ENCODE peak calls at places on chromosomes 11 and 22, in eight cellular contexts. X, Z, M, Q, T, F, P and J are unnamed samples.

GRCh38 chr22:39658367-39658766 is 87.8 kb downstream of the CACNA1I start:
- DNase-seq in T (no peak), P (no peak), Z (no peak), M (no peak), Q (no peak), F (no peak), X (no peak), J (peak; percentile 29)

GRCh38 chr22:28594784-28595324 is 84.8 kb downstream of the TTC28 start:
- DNase-seq in F (peak; percentile 49), X (peak; percentile 80), M (peak; percentile 45), P (no peak), Q (no peak), T (peak; percentile 81), Z (peak; percentile 74), J (peak; percentile 68)

GRCh38 chr11:66192181-66192888 is 76.1 kb upstream of the RAB1B start:
- DNase-seq in X (peak; percentile 12), Q (no peak), Z (no peak), P (no peak), T (no peak), F (no peak), M (peak; percentile 97), J (no peak)

GRCh38 chr11:2302280-2302843 is 549 bp downstream of the TSPAN32 start:
- DNase-seq in T (no peak), M (no peak), F (no peak), P (no peak), X (no peak), Z (no peak), Q (no peak), J (no peak)

GRCh38 chr11:126575849-126576248 is 220.4 kb downstream of the ST3GAL4 start:
- DNase-seq in X (no peak), F (no peak), Z (no peak), T (no peak), P (no peak), Q (no peak), M (no peak), J (no peak)

GRCh38 chr11:57370251-57370650 is 10.7 kb downstream of the PRG3 start:
- DNase-seq in Q (no peak), F (peak; percentile 27), T (peak; percentile 38), X (no peak), P (no peak), Z (no peak), M (no peak), J (no peak)

GRCh38 chr11:20110908-20111669 is 49.2 kb downstream of the DBX1 start:
- DNase-seq in F (peak; percentile 95), P (peak; percentile 68), X (peak; percentile 56), M (peak; percentile 9), Q (peak; percentile 18), Z (peak; percentile 76), T (peak; percentile 97), J (peak; percentile 52)

GRCh38 chr11:8863838-8864237 is 47.2 kb upstream of the AKIP1 start:
- DNase-seq in P (no peak), T (peak; percentile 89), M (peak; percentile 18), X (peak; percentile 41), F (no peak), Q (no peak), Z (no peak), J (no peak)

GRCh38 chr11:40722179-40722795 is 737.2 kb downstream of the LRRC4C start:
- DNase-seq in X (peak; percentile 6), M (peak; percentile 2), Q (no peak), Z (peak; percentile 68), P (peak; percentile 24), F (no peak), T (peak; percentile 2), J (peak; percentile 51)

GRCh38 chr11:84372366-84372765 is 1086.2 kb upstream of the CCDC90B start:
- DNase-seq in F (no peak), T (no peak), P (no peak), X (no peak), Z (no peak), Q (no peak), M (no peak), J (no peak)

GRCh38 chr11:46260161-46260560 is 17.3 kb upstream of the CREB3L1 start:
- DNase-seq in Z (no peak), P (no peak), F (no peak), X (no peak), M (no peak), Q (no peak), T (no peak), J (no peak)

GRCh38 chr11:133070053-133070713 is 462.1 kb downstream of the OPCML start:
- DNase-seq in P (no peak), Q (no peak), M (no peak), F (no peak), Z (no peak), T (no peak), X (no peak), J (no peak)

GRCh38 chr11:111777094-111778046 is 11.2 kb upstream of the PPP2R1B start:
- DNase-seq in P (peak; percentile 33), T (peak; percentile 82), M (peak; percentile 40), F (peak; percentile 64), Z (peak; percentile 78), X (peak; percentile 89), Q (peak; percentile 44), J (peak; percentile 64)

GRCh38 chr11:125591659-125592304 is 870 bp upstream of the STT3A start:
- DNase-seq in M (no peak), P (peak; percentile 27), Z (peak; percentile 79), X (no peak), T (peak; percentile 41), Q (peak; percentile 9), F (no peak), J (no peak)

GRCh38 chr22:29208879-29209623 is 3.4 kb downstream of the EMID1 start:
- DNase-seq in Q (no peak), T (no peak), X (no peak), P (peak; percentile 33), F (no peak), Z (no peak), M (no peak), J (no peak)

GRCh38 chr11:15073361-15074205 is at the start of gene CALCB:
- DNase-seq in Z (peak; percentile 75), F (no peak), M (no peak), X (peak; percentile 32), P (peak; percentile 53), T (peak; percentile 32), Q (no peak), J (no peak)
- H3K4me3 ChIP-seq in Z (peak within 1 kb of the TSS; percentile 57), F (peak within 1 kb of the TSS; percentile 3), M (no peak within 1 kb of the TSS), X (peak within 1 kb of the TSS; percentile 24), P (peak within 1 kb of the TSS; percentile 10), T (peak within 1 kb of the TSS; percentile 33), Q (peak within 1 kb of the TSS; percentile 12), J (peak within 1 kb of the TSS; percentile 43)

GRCh38 chr11:93528757-93529639 is 14.2 kb downstream of the SMCO4 start:
- DNase-seq in P (peak; percentile 19), X (no peak), T (no peak), Z (no peak), F (no peak), Q (no peak), M (no peak), J (no peak)

GRCh38 chr11:93525601-93526000 is 17.6 kb downstream of the SMCO4 start:
- DNase-seq in Z (no peak), Q (no peak), F (no peak), X (peak; percentile 69), P (no peak), T (peak; percentile 61), M (no peak), J (no peak)

GRCh38 chr11:93528252-93528651 is 14.9 kb downstream of the SMCO4 start:
- DNase-seq in F (no peak), X (no peak), P (no peak), Q (no peak), M (no peak), Z (no peak), T (no peak), J (no peak)

GRCh38 chr11:93526058-93526633 is 17.0 kb downstream of the SMCO4 start:
- DNase-seq in Z (no peak), P (no peak), F (no peak), Q (no peak), X (no peak), M (no peak), T (no peak), J (no peak)

DNA sequence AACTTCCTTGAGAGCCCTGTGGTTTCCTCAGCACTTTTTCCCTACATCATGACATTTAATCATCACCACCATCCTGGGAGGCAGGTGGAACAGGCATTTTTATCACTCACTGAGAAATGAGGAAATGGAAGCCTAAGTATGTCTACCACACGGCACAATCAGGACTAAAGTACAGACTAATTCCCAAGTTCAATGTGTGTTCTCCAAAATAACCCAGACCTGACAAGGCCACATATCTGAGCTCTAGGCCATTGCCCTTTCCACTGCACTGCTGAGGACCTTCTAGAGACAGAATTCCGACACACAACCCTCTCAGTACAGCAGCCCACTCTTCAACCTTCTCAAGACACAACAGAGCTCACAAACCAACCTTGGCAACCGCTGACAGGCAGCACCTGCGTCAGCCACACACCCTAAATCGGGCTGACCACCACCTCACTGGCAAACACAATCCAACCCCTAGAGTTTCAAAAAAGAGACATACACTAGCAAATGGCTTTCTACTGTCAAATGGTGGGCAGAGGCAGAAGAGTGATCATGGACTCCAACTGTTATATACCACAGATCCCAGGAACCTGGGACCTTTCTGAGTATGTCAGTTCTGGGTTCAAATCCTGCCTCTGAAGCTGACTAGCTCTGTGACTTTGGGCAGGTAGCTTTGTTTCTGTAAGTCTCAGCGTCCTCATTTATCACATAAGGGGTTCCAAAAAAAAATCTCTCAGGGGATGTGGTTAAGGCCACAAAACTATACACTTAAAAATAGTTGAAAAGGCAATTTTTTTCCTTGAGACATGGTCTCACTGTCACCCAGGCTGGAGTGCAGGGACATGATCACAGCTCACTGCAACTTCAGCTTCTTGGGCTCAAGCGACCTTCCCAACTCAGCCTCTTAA is 16.3 kb downstream of the SMCO4 start:
- DNase-seq in F (no peak), Z (no peak), X (no peak), Q (no peak), M (no peak), P (no peak), T (no peak), J (peak; percentile 78)
- H3K4me3 ChIP-seq in F (no peak overlapping the region), Z (no peak overlapping the region), X (no peak overlapping the region), Q (no peak overlapping the region), M (no peak overlapping the region), P (no peak overlapping the region), T (no peak overlapping the region), J (no peak overlapping the region)

GRCh38 chr11:12430351-12430750 is 53.0 kb downstream of the PARVA start:
- DNase-seq in M (no peak), F (no peak), T (peak; percentile 84), Q (no peak), X (peak; percentile 80), P (no peak), Z (no peak), J (no peak)

GRCh38 chr11:12429155-12429554 is 51.8 kb downstream of the PARVA start:
- DNase-seq in Q (no peak), M (no peak), P (no peak), X (no peak), T (no peak), Z (no peak), F (no peak), J (no peak)

GRCh38 chr11:12432507-12432906 is 55.1 kb downstream of the PARVA start:
- DNase-seq in F (no peak), Q (no peak), Z (no peak), X (no peak), P (no peak), T (no peak), M (no peak), J (no peak)

GRCh38 chr11:12433571-12434061 is 56.2 kb downstream of the PARVA start:
- DNase-seq in M (peak; percentile 72), Q (no peak), P (no peak), X (peak; percentile 87), F (peak; percentile 77), T (peak; percentile 92), Z (no peak), J (no peak)

GRCh38 chr11:12430912-12431311 is 53.5 kb downstream of the PARVA start:
- DNase-seq in Q (peak; percentile 61), Z (no peak), M (no peak), X (peak; percentile 95), T (peak; percentile 97), F (peak; percentile 63), P (peak; percentile 80), J (no peak)
- H3K4me3 ChIP-seq in Q (no peak overlapping the region), Z (no peak overlapping the region), M (no peak overlapping the region), X (no peak overlapping the region), T (peak overlapping the region; percentile 31), F (no peak overlapping the region), P (no peak overlapping the region), J (no peak overlapping the region)

GRCh38 chr22:36432592-36433317 is 45.0 kb upstream of the MYH9 start:
- DNase-seq in X (peak; percentile 77), P (no peak), M (peak; percentile 40), F (no peak), Z (no peak), T (no peak), Q (no peak), J (no peak)
- H3K4me3 ChIP-seq in X (no peak overlapping the region), P (no peak overlapping the region), M (no peak overlapping the region), F (no peak overlapping the region), Z (no peak overlapping the region), T (no peak overlapping the region), Q (no peak overlapping the region), J (no peak overlapping the region)